ENCODE peak calls at places on chromosomes 5 and 9, in eight cellular contexts. One of them, this sample, is unnamed.

GRCh38 chr9:76835571-76836283 is 70.2 kb downstream of the PRUNE2 start:
- DNase-seq in heart right ventricle: no peak
- DNase-seq in epithelial cell of esophagus: peak
- DNase-seq in GM23338: no peak
- DNase-seq in MCF 10A: peak
- DNase-seq in bronchial epithelial cell: peak
- DNase-seq in GM06990: no peak
- DNase-seq in upper lobe of right lung: no peak
- DNase-seq in this sample: no peak

GRCh38 chr5:38420691-38421395 is 135.6 kb downstream of the LIFR start:
- DNase-seq in epithelial cell of esophagus: peak
- DNase-seq in GM06990: no peak
- DNase-seq in heart right ventricle: peak
- DNase-seq in GM23338: peak
- DNase-seq in MCF 10A: peak
- DNase-seq in upper lobe of right lung: no peak
- DNase-seq in bronchial epithelial cell: peak
- DNase-seq in this sample: peak

GRCh38 chr9:27400334-27400875 is 103.5 kb upstream of the EQTN start:
- DNase-seq in MCF 10A: no peak
- DNase-seq in GM23338: no peak
- DNase-seq in upper lobe of right lung: no peak
- DNase-seq in GM06990: no peak
- DNase-seq in heart right ventricle: no peak
- DNase-seq in epithelial cell of esophagus: peak
- DNase-seq in bronchial epithelial cell: peak
- DNase-seq in this sample: no peak

GRCh38 chr9:134366223-134367031 is 40.2 kb downstream of the RXRA start:
- DNase-seq in upper lobe of right lung: peak
- DNase-seq in heart right ventricle: peak
- DNase-seq in MCF 10A: peak
- DNase-seq in GM06990: no peak
- DNase-seq in GM23338: no peak
- DNase-seq in epithelial cell of esophagus: peak
- DNase-seq in bronchial epithelial cell: peak
- DNase-seq in this sample: no peak

GRCh38 chr5:66976108-66976507 is 220.5 kb downstream of the CD180 start:
- DNase-seq in bronchial epithelial cell: no peak
- DNase-seq in MCF 10A: no peak
- DNase-seq in GM06990: no peak
- DNase-seq in GM23338: no peak
- DNase-seq in upper lobe of right lung: no peak
- DNase-seq in epithelial cell of esophagus: no peak
- DNase-seq in heart right ventricle: no peak
- DNase-seq in this sample: no peak

GRCh38 chr9:5430912-5431311 is 6.8 kb downstream of the PLGRKT start:
- DNase-seq in heart right ventricle: no peak
- DNase-seq in GM23338: peak
- DNase-seq in bronchial epithelial cell: no peak
- DNase-seq in MCF 10A: no peak
- DNase-seq in GM06990: no peak
- DNase-seq in upper lobe of right lung: no peak
- DNase-seq in epithelial cell of esophagus: no peak
- DNase-seq in this sample: no peak

GRCh38 chr9:129344623-129345495 is 166.8 kb upstream of the IER5L start:
- DNase-seq in heart right ventricle: no peak
- DNase-seq in MCF 10A: no peak
- DNase-seq in bronchial epithelial cell: no peak
- DNase-seq in GM23338: no peak
- DNase-seq in upper lobe of right lung: no peak
- DNase-seq in epithelial cell of esophagus: no peak
- DNase-seq in GM06990: no peak
- DNase-seq in this sample: no peak

GRCh38 chr5:88660326-88660946 is 222.5 kb downstream of the MEF2C start:
- DNase-seq in GM23338: peak
- DNase-seq in upper lobe of right lung: no peak
- DNase-seq in epithelial cell of esophagus: peak
- DNase-seq in GM06990: no peak
- DNase-seq in bronchial epithelial cell: peak
- DNase-seq in heart right ventricle: no peak
- DNase-seq in MCF 10A: no peak
- DNase-seq in this sample: peak

GRCh38 chr5:151347364-151347763 is at the start of gene SLC36A2:
- DNase-seq in GM06990: no peak
- DNase-seq in bronchial epithelial cell: no peak
- DNase-seq in upper lobe of right lung: no peak
- DNase-seq in MCF 10A: no peak
- DNase-seq in heart right ventricle: peak
- DNase-seq in GM23338: no peak
- DNase-seq in epithelial cell of esophagus: no peak
- DNase-seq in this sample: no peak

GRCh38 chr5:151144275-151144674 is 13.3 kb downstream of the ANXA6 start:
- DNase-seq in MCF 10A: no peak
- DNase-seq in heart right ventricle: no peak
- DNase-seq in GM23338: no peak
- DNase-seq in epithelial cell of esophagus: no peak
- DNase-seq in upper lobe of right lung: no peak
- DNase-seq in GM06990: no peak
- DNase-seq in bronchial epithelial cell: no peak
- DNase-seq in this sample: no peak

GRCh38 chr9:127455299-127455992 is 4.1 kb downstream of the LRSAM1 start:
- DNase-seq in GM23338: no peak
- DNase-seq in MCF 10A: peak
- DNase-seq in epithelial cell of esophagus: peak
- DNase-seq in bronchial epithelial cell: no peak
- DNase-seq in upper lobe of right lung: peak
- DNase-seq in heart right ventricle: peak
- DNase-seq in GM06990: no peak
- DNase-seq in this sample: no peak

GRCh38 chr9:135226369-135227050 is 139.0 kb downstream of the OLFM1 start:
- DNase-seq in GM23338: no peak
- DNase-seq in upper lobe of right lung: peak
- DNase-seq in MCF 10A: no peak
- DNase-seq in GM06990: no peak
- DNase-seq in epithelial cell of esophagus: no peak
- DNase-seq in heart right ventricle: no peak
- DNase-seq in bronchial epithelial cell: no peak
- DNase-seq in this sample: no peak

GRCh38 chr9:100472268-100472667 is 681 bp upstream of the TMEFF1 start:
- DNase-seq in upper lobe of right lung: no peak
- DNase-seq in MCF 10A: no peak
- DNase-seq in GM23338: no peak
- DNase-seq in heart right ventricle: no peak
- DNase-seq in GM06990: no peak
- DNase-seq in epithelial cell of esophagus: no peak
- DNase-seq in bronchial epithelial cell: no peak
- DNase-seq in this sample: no peak

GRCh38 chr9:83981126-83981871 is 694 bp downstream of the RMI1 start:
- DNase-seq in GM23338: peak
- DNase-seq in epithelial cell of esophagus: peak
- DNase-seq in heart right ventricle: no peak
- DNase-seq in MCF 10A: peak
- DNase-seq in bronchial epithelial cell: peak
- DNase-seq in upper lobe of right lung: no peak
- DNase-seq in GM06990: no peak
- DNase-seq in this sample: peak

GRCh38 chr5:132090107-132090506 is 16.5 kb downstream of the CSF2 start:
- DNase-seq in GM06990: no peak
- DNase-seq in MCF 10A: peak
- DNase-seq in GM23338: no peak
- DNase-seq in epithelial cell of esophagus: peak
- DNase-seq in bronchial epithelial cell: peak
- DNase-seq in upper lobe of right lung: no peak
- DNase-seq in heart right ventricle: no peak
- DNase-seq in this sample: no peak

GRCh38 chr9:5364294-5364990 is 24.8 kb upstream of the RLN1 start:
- DNase-seq in upper lobe of right lung: no peak
- DNase-seq in GM06990: peak
- DNase-seq in bronchial epithelial cell: peak
- DNase-seq in epithelial cell of esophagus: peak
- DNase-seq in MCF 10A: peak
- DNase-seq in heart right ventricle: no peak
- DNase-seq in GM23338: no peak
- DNase-seq in this sample: peak

GRCh38 chr5:1167728-1168709 is 33.4 kb upstream of the SLC6A19 start:
- DNase-seq in GM06990: peak
- DNase-seq in bronchial epithelial cell: peak
- DNase-seq in GM23338: peak
- DNase-seq in epithelial cell of esophagus: peak
- DNase-seq in MCF 10A: peak
- DNase-seq in heart right ventricle: peak
- DNase-seq in upper lobe of right lung: peak
- DNase-seq in this sample: peak

DNA sequence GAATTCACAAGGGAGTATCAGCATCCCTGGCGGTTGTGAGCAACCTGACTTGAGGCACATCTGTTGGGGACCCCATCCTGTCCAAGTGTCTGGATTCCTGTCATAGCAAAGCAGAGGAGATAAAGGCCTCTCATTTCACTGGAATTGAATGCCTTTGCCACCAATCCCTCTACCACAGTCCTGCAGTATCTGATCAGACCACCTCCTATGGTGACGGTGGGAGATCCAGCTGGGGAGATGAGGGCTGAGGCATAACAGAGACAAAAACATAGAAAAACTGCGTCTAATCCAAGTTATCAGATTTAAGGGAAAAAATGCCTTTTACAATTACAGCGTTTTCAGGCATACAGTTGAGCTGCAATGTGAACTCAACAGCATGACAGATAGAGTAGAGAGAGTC is 160.7 kb upstream of the TRPC7 start:
- DNase-seq in GM23338: no peak
- DNase-seq in heart right ventricle: no peak
- DNase-seq in GM06990: no peak
- DNase-seq in epithelial cell of esophagus: no peak
- DNase-seq in upper lobe of right lung: no peak
- DNase-seq in MCF 10A: no peak
- DNase-seq in bronchial epithelial cell: no peak
- DNase-seq in this sample: no peak
- TF ChIP-seq CTCF in GM23338: no peak
- TF ChIP-seq CTCF in heart right ventricle: no peak
- TF ChIP-seq CTCF in GM06990: no peak
- TF ChIP-seq CTCF in epithelial cell of esophagus: no peak
- TF ChIP-seq CTCF in upper lobe of right lung: no peak
- TF ChIP-seq CTCF in MCF 10A: no peak
- TF ChIP-seq CTCF in bronchial epithelial cell: no peak
- TF ChIP-seq CTCF in this sample: no peak

DNA sequence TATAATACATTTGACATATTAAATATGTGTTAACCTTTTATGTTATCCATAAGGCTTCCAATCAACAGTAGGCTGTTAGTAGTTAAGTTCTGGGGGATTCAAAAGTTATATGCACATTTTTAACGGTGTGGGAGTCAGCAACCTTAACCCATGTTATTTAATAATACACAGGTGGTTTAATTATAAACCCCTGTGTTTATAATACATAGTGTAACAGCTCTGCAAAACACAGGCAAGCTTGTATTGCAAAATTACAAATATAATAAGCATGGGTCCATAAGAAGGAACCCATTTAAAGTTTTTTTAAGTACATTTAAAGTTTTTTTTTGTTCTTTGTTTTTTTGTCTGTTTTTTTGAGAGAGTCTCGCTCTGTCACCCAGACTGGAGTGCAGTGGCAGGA is 14.5 kb upstream of the RAD23B start:
- DNase-seq in epithelial cell of esophagus: no peak
- DNase-seq in GM06990: no peak
- DNase-seq in GM23338: no peak
- DNase-seq in upper lobe of right lung: no peak
- DNase-seq in MCF 10A: no peak
- DNase-seq in heart right ventricle: no peak
- DNase-seq in bronchial epithelial cell: no peak
- DNase-seq in this sample: no peak
- TF ChIP-seq CTCF in epithelial cell of esophagus: no peak
- TF ChIP-seq CTCF in GM06990: no peak
- TF ChIP-seq CTCF in GM23338: no peak
- TF ChIP-seq CTCF in upper lobe of right lung: no peak
- TF ChIP-seq CTCF in MCF 10A: no peak
- TF ChIP-seq CTCF in heart right ventricle: no peak
- TF ChIP-seq CTCF in bronchial epithelial cell: no peak
- TF ChIP-seq CTCF in this sample: no peak

GRCh38 chr9:110048473-110048975 is 159.4 kb downstream of the C9orf152 start:
- DNase-seq in heart right ventricle: peak
- DNase-seq in MCF 10A: peak
- DNase-seq in GM06990: peak
- DNase-seq in GM23338: peak
- DNase-seq in epithelial cell of esophagus: peak
- DNase-seq in upper lobe of right lung: peak
- DNase-seq in bronchial epithelial cell: peak
- DNase-seq in this sample: peak

GRCh38 chr9:110048976-110049698 is 158.8 kb downstream of the C9orf152 start:
- DNase-seq in GM23338: peak
- DNase-seq in bronchial epithelial cell: peak
- DNase-seq in epithelial cell of esophagus: peak
- DNase-seq in heart right ventricle: peak
- DNase-seq in upper lobe of right lung: no peak
- DNase-seq in GM06990: peak
- DNase-seq in MCF 10A: peak
- DNase-seq in this sample: peak

GRCh38 chr9:110047232-110047954 is 160.6 kb downstream of the C9orf152 start:
- DNase-seq in upper lobe of right lung: no peak
- DNase-seq in MCF 10A: no peak
- DNase-seq in epithelial cell of esophagus: no peak
- DNase-seq in GM06990: no peak
- DNase-seq in heart right ventricle: no peak
- DNase-seq in GM23338: peak
- DNase-seq in bronchial epithelial cell: no peak
- DNase-seq in this sample: no peak

GRCh38 chr9:110049699-110050450 is 158.1 kb downstream of the C9orf152 start:
- DNase-seq in epithelial cell of esophagus: peak
- DNase-seq in bronchial epithelial cell: no peak
- DNase-seq in upper lobe of right lung: peak
- DNase-seq in heart right ventricle: peak
- DNase-seq in MCF 10A: no peak
- DNase-seq in GM06990: no peak
- DNase-seq in GM23338: peak
- DNase-seq in this sample: peak

GRCh38 chr9:110047955-110048472 is 159.9 kb downstream of the C9orf152 start:
- DNase-seq in GM23338: no peak
- DNase-seq in MCF 10A: no peak
- DNase-seq in bronchial epithelial cell: no peak
- DNase-seq in GM06990: no peak
- DNase-seq in epithelial cell of esophagus: no peak
- DNase-seq in upper lobe of right lung: no peak
- DNase-seq in heart right ventricle: peak
- DNase-seq in this sample: peak
- TF ChIP-seq CTCF in GM23338: no peak
- TF ChIP-seq CTCF in MCF 10A: no peak
- TF ChIP-seq CTCF in bronchial epithelial cell: no peak
- TF ChIP-seq CTCF in GM06990: no peak
- TF ChIP-seq CTCF in epithelial cell of esophagus: no peak
- TF ChIP-seq CTCF in upper lobe of right lung: no peak
- TF ChIP-seq CTCF in heart right ventricle: no peak
- TF ChIP-seq CTCF in this sample: no peak

DNA sequence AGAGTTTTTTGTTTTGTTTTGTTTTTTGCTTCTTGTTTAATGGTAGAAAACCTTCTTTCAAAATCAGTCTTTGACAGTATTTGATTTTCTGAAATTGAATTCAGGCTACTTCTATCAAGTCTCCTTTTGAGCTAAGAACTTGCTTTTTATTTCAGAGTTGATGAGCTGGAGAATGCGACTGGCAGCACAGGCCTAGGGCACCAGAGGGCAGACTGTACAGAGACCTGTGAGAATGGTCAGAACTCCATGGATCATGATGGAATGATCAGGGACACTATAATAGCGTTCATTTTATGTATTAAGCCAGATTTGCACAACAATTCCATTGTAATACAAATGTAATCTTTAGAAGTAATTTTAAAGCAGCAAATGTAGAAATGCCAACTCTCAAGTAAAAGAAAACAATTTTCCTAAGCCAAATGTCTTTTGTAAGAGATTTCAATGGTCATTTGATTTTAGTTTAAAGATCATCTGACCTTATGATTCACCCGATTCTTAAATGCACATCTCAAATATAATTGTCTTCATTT is 902.4 kb downstream of the NR2F1-AS1 start:
- DNase-seq in heart right ventricle: no peak
- DNase-seq in epithelial cell of esophagus: peak
- DNase-seq in upper lobe of right lung: no peak
- DNase-seq in GM06990: no peak
- DNase-seq in bronchial epithelial cell: peak
- DNase-seq in MCF 10A: peak
- DNase-seq in GM23338: peak
- DNase-seq in this sample: no peak
- TF ChIP-seq CTCF in heart right ventricle: no peak
- TF ChIP-seq CTCF in epithelial cell of esophagus: peak
- TF ChIP-seq CTCF in upper lobe of right lung: peak
- TF ChIP-seq CTCF in GM06990: no peak
- TF ChIP-seq CTCF in bronchial epithelial cell: peak
- TF ChIP-seq CTCF in MCF 10A: no peak
- TF ChIP-seq CTCF in GM23338: peak
- TF ChIP-seq CTCF in this sample: no peak